ENCODE peak calls at places on chromosomes 3 and 15, in five cellular contexts. G is tibial nerve; P is CD4-positive, CD25-positive, alpha-beta regulatory T cell; D is Panc1; N is upper lobe of right lung. M is an unnamed sample. For H3K4me1, the result is how much of the 10 kb centered on the place peaks cover.

GRCh38 chr3:126349071-126349470 is 8.1 kb downstream of the KLF15 start:
- DNase-seq in G (peak), P (no peak), D (no peak), N (peak), M (peak)

GRCh38 chr3:112126501-112126900 is 6.5 kb downstream of the GCSAM start:
- DNase-seq in G (no peak), P (no peak), D (no peak), N (no peak), M (no peak)

GRCh38 chr3:79657076-79657475 is 110.7 kb downstream of the ROBO1 start:
- DNase-seq in G (no peak), P (no peak), D (no peak), N (no peak), M (no peak)

GRCh38 chr15:64249406-64249805 is 86.6 kb upstream of the PPIB start:
- DNase-seq in G (no peak), P (no peak), D (no peak), N (no peak), M (no peak)

GRCh38 chr15:66738116-66738515 is 36.1 kb downstream of the SMAD6 start:
- DNase-seq in G (no peak), P (no peak), D (no peak), N (peak), M (no peak)

GRCh38 chr3:117411991-117412390 is 702.4 kb downstream of the TUSC7 start:
- DNase-seq in G (no peak), P (no peak), D (no peak), N (peak), M (no peak)

GRCh38 chr3:78003090-78003489 is 963.2 kb downstream of the ROBO2 start:
- DNase-seq in G (no peak), P (no peak), D (no peak), N (no peak), M (no peak)

GRCh38 chr3:29416514-29416913 is 135.6 kb downstream of the RBMS3 start:
- DNase-seq in G (no peak), P (no peak), D (no peak), N (no peak), M (no peak)

GRCh38 chr3:197125601-197126000 is 96.0 kb upstream of the MELTF start:
- DNase-seq in G (no peak), P (no peak), D (no peak), N (no peak), M (no peak)

GRCh38 chr15:78197632-78198031 is 36.7 kb downstream of the ACSBG1 start:
- DNase-seq in G (no peak), P (no peak), D (no peak), N (peak), M (peak)

GRCh38 chr3:72960812-72961518 is 35.6 kb upstream of the PPP4R2 start:
- DNase-seq in G (no peak), P (peak), D (no peak), N (no peak), M (no peak)

GRCh38 chr3:181570472-181570871 is 141.3 kb upstream of the SOX2 start:
- DNase-seq in G (no peak), P (no peak), D (no peak), N (no peak), M (no peak)

GRCh38 chr3:196336319-196337145 is 1.7 kb downstream of the TM4SF19 start:
- DNase-seq in G (no peak), P (no peak), D (no peak), N (no peak), M (no peak)

GRCh38 chr3:16357191-16357590 is 92.2 kb downstream of the OXNAD1 start:
- DNase-seq in G (no peak), P (no peak), D (no peak), N (no peak), M (peak)

GRCh38 chr15:44662478-44663409 is 718 bp downstream of the SPG11 start:
- DNase-seq in G (peak), P (peak), D (no peak), N (peak), M (peak)

GRCh38 chr15:41566121-41566885 is 7.3 kb downstream of the TYRO3 start:
- DNase-seq in G (no peak), P (no peak), D (no peak), N (no peak), M (no peak)

GRCh38 chr15:59406446-59406845 is 31.5 kb upstream of the FAM81A start:
- DNase-seq in G (no peak), P (no peak), D (no peak), N (no peak), M (no peak)

GRCh38 chr15:83764201-83764839 is 110.4 kb downstream of the ADAMTSL3 start:
- DNase-seq in G (no peak), P (no peak), D (no peak), N (no peak), M (no peak)

GRCh38 chr3:65093641-65094040 is 405.8 kb upstream of the ADAMTS9 start:
- DNase-seq in G (no peak), P (no peak), D (no peak), N (no peak), M (no peak)

GRCh38 chr3:13947912-13948311 is 68.0 kb upstream of the WNT7A start:
- DNase-seq in G (no peak), P (no peak), D (no peak), N (no peak), M (no peak)

GRCh38 chr15:57875347-57875746 is 168.8 kb downstream of the POLR2M start:
- DNase-seq in G (no peak), P (no peak), D (no peak), N (no peak), M (no peak)

GRCh38 chr3:45021524-45021923 is 4.6 kb upstream of the CLEC3B start:
- DNase-seq in G (peak), P (no peak), D (no peak), N (no peak), M (no peak)

GRCh38 chr3:188090626-188091309 is 63.2 kb upstream of the LPP start:
- DNase-seq in G (no peak), P (no peak), D (no peak), N (no peak), M (no peak)

GRCh38 chr3:147816770-147817169 is 407.6 kb downstream of the ZIC1 start:
- DNase-seq in G (peak), P (no peak), D (no peak), N (no peak), M (no peak)

GRCh38 chr15:91890614-91891013 is 37.1 kb downstream of the SLCO3A1 start:
- DNase-seq in G (no peak), P (no peak), D (no peak), N (no peak), M (no peak)

GRCh38 chr3:177494216-177494615 is 296.9 kb upstream of the TBL1XR1 start:
- DNase-seq in G (no peak), P (no peak), D (no peak), N (no peak), M (no peak)

GRCh38 chr3:3209714-3210113 is 30.2 kb upstream of the CRBN start:
- DNase-seq in G (no peak), P (no peak), D (no peak), N (no peak), M (no peak)

GRCh38 chr3:133821767-133822638 is 16.4 kb downstream of the SRPRB start:
- DNase-seq in G (peak), P (no peak), D (peak), N (no peak), M (peak)

GRCh38 chr15:62219799-62220198 is 54.7 kb upstream of the C2CD4B start:
- DNase-seq in G (no peak), P (no peak), D (no peak), N (no peak), M (no peak)

GRCh38 chr15:36545451-36545992 is 33.9 kb upstream of the CDIN1 start:
- DNase-seq in G (no peak), P (no peak), D (no peak), N (no peak), M (no peak)

GRCh38 chr15:67094001-67094826 is 28.8 kb downstream of the SMAD3 start:
- DNase-seq in G (no peak), P (no peak), D (no peak), N (no peak), M (no peak)

DNA sequence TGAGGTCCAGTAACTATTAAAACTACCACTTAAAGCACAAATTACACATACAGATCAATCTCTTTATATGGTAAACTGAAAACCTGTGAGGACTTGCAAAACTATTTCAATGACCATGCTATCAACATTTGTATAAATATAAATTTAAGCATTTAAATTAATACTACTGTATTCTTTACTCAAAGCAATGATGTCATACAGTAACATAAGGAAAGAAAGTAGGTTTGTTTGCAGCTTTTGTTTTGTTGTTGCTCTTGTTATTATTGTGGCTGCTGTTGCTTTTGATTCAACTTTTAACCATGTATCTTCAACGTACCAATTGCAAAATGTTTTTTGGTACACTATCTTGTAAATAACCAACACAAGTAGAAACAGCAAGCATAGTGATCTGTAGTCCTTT is 22.0 kb downstream of the CBLB start:
- DNase-seq in G (no peak), P (no peak), D (no peak), N (no peak), M (no peak)
- H3K4me1 ChIP-seq in G (under half), P (under half), D (under half), N (under half), M (under half)

GRCh38 chr3:30664884-30665283 is 58.5 kb downstream of the TGFBR2 start:
- DNase-seq in G (no peak), P (peak), D (no peak), N (no peak), M (no peak)

GRCh38 chr3:30666564-30667249 is 60.3 kb downstream of the TGFBR2 start:
- DNase-seq in G (no peak), P (no peak), D (no peak), N (no peak), M (no peak)

GRCh38 chr3:30667250-30667585 is 60.8 kb downstream of the TGFBR2 start:
- DNase-seq in G (no peak), P (no peak), D (no peak), N (no peak), M (no peak)

GRCh38 chr3:30664449-30664848 is 58.0 kb downstream of the TGFBR2 start:
- DNase-seq in G (no peak), P (peak), D (no peak), N (no peak), M (no peak)

GRCh38 chr3:30665539-30665938 is 59.1 kb downstream of the TGFBR2 start:
- DNase-seq in G (no peak), P (no peak), D (no peak), N (no peak), M (no peak)
- H3K4me1 ChIP-seq in G (under half), P (half or more), D (under half), N (half or more), M (under half)

GRCh38 chr15:40339621-40339945 is 1.2 kb downstream of the CCDC9B start:
- DNase-seq in G (no peak), P (no peak), D (no peak), N (no peak), M (no peak)

GRCh38 chr15:40338041-40338657 is 2.6 kb downstream of the CCDC9B start:
- DNase-seq in G (no peak), P (peak), D (no peak), N (peak), M (peak)

GRCh38 chr15:40337597-40337996 is 3.1 kb downstream of the CCDC9B start:
- DNase-seq in G (no peak), P (no peak), D (no peak), N (no peak), M (no peak)

GRCh38 chr15:40340038-40340739 is 550 bp downstream of the CCDC9B start:
- DNase-seq in G (no peak), P (no peak), D (no peak), N (peak), M (peak)

DNA sequence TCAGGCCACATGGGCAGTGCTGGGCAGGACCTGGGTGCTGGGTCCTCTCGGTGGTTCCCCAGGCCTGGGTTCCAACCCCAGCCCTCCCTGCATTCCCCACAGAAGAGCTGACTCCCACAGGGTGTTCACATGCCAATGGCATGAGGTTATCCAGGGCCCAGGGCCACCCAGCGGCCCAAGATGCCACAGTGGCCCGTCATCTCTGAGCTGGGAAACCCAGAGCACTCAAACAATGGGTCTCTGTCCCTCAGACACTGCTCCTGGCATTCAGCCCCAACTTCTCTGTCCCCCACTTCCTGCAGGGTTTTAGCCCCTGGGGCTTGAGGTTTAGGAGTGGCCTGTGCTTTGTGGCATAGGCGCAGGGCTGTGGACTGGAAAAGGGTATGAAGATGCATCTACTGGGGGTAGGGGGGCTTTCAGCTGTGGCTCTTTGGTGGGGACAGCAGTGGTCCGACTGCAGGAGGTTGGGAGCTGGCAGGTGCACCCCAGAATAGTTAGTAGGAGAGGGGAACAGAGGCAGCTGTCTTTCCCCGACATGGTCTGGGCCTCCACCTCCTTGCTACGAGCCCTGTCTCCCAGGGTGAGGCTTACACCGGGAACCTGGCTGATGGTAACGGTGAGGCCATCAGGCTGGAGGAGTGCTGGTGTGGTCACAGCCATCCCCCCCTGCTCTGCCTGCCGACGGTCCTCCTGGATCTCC is 1.7 kb downstream of the CCDC9B start:
- DNase-seq in G (no peak), P (no peak), D (no peak), N (no peak), M (no peak)
- H3K4me1 ChIP-seq in G (half or more), P (under half), D (half or more), N (half or more), M (half or more)

GRCh38 chr3:174094671-174095070 is 697.1 kb downstream of the NLGN1 start:
- DNase-seq in G (no peak), P (no peak), D (no peak), N (no peak), M (no peak)
- H3K4me1 ChIP-seq in G (under half), P (under half), D (under half), N (under half), M (under half)

GRCh38 chr15:98668566-98669308 is 20.4 kb downstream of the IGF1R start:
- DNase-seq in G (no peak), P (no peak), D (no peak), N (no peak), M (no peak)
- H3K4me1 ChIP-seq in G (under half), P (under half), D (half or more), N (under half), M (half or more)

GRCh38 chr15:89397653-89398023 is 63.0 kb upstream of the POLG start:
- DNase-seq in G (no peak), P (no peak), D (no peak), N (no peak), M (no peak)
- H3K4me1 ChIP-seq in G (under half), P (under half), D (under half), N (under half), M (under half)

GRCh38 chr3:128422762-128423524 is 43.7 kb downstream of the DNAJB8 start:
- DNase-seq in G (no peak), P (no peak), D (no peak), N (no peak), M (no peak)
- H3K4me1 ChIP-seq in G (under half), P (under half), D (under half), N (under half), M (under half)

M was measured in ascending aorta.